ENCODE peak calls at places on chromosomes 11 and 22, in eight cellular contexts. One of them, this sample, is unnamed.

GRCh38 chr11:69912911-69913451 is 93.8 kb upstream of the FGF3 start:
- DNase-seq in NCI-H2081: no peak
- DNase-seq in posterior cingulate gyrus: peak
- DNase-seq in NCI-H510A treated with DMSO at 0.1 percent for 48 hours: no peak
- DNase-seq in activated gamma-delta T cell treated with Interleukin-2 at 50 U/mL for 16 hours: no peak
- DNase-seq in type B pancreatic cell: no peak
- DNase-seq in astrocyte of the cerebellum: no peak
- DNase-seq in HepG2: no peak
- DNase-seq in this sample: peak

GRCh38 chr11:64314805-64315561 is 2.4 kb downstream of the TRMT112 start:
- DNase-seq in activated gamma-delta T cell treated with Interleukin-2 at 50 U/mL for 16 hours: no peak
- DNase-seq in posterior cingulate gyrus: no peak
- DNase-seq in astrocyte of the cerebellum: no peak
- DNase-seq in type B pancreatic cell: no peak
- DNase-seq in NCI-H510A treated with DMSO at 0.1 percent for 48 hours: no peak
- DNase-seq in HepG2: no peak
- DNase-seq in NCI-H2081: no peak
- DNase-seq in this sample: no peak

GRCh38 chr22:46116491-46116958 is 33.8 kb upstream of the PPARA start:
- DNase-seq in NCI-H510A treated with DMSO at 0.1 percent for 48 hours: peak
- DNase-seq in activated gamma-delta T cell treated with Interleukin-2 at 50 U/mL for 16 hours: peak
- DNase-seq in astrocyte of the cerebellum: peak
- DNase-seq in type B pancreatic cell: peak
- DNase-seq in NCI-H2081: peak
- DNase-seq in HepG2: peak
- DNase-seq in posterior cingulate gyrus: peak
- DNase-seq in this sample: peak

GRCh38 chr11:69220581-69221051 is 64.9 kb downstream of the SMIM38 start:
- DNase-seq in type B pancreatic cell: peak
- DNase-seq in posterior cingulate gyrus: no peak
- DNase-seq in HepG2: no peak
- DNase-seq in NCI-H510A treated with DMSO at 0.1 percent for 48 hours: no peak
- DNase-seq in activated gamma-delta T cell treated with Interleukin-2 at 50 U/mL for 16 hours: no peak
- DNase-seq in NCI-H2081: no peak
- DNase-seq in astrocyte of the cerebellum: no peak
- DNase-seq in this sample: no peak

GRCh38 chr22:27641049-27641790 is 160.3 kb downstream of the MN1 start:
- DNase-seq in activated gamma-delta T cell treated with Interleukin-2 at 50 U/mL for 16 hours: no peak
- DNase-seq in NCI-H510A treated with DMSO at 0.1 percent for 48 hours: no peak
- DNase-seq in HepG2: no peak
- DNase-seq in astrocyte of the cerebellum: no peak
- DNase-seq in posterior cingulate gyrus: no peak
- DNase-seq in NCI-H2081: no peak
- DNase-seq in type B pancreatic cell: no peak
- DNase-seq in this sample: no peak

GRCh38 chr11:123033895-123034294 is 28.0 kb downstream of the HSPA8 start:
- DNase-seq in HepG2: no peak
- DNase-seq in NCI-H2081: peak
- DNase-seq in posterior cingulate gyrus: no peak
- DNase-seq in astrocyte of the cerebellum: no peak
- DNase-seq in type B pancreatic cell: no peak
- DNase-seq in activated gamma-delta T cell treated with Interleukin-2 at 50 U/mL for 16 hours: no peak
- DNase-seq in NCI-H510A treated with DMSO at 0.1 percent for 48 hours: no peak
- DNase-seq in this sample: no peak

GRCh38 chr11:11568651-11569229 is 53.1 kb downstream of the GALNT18 start:
- DNase-seq in type B pancreatic cell: no peak
- DNase-seq in astrocyte of the cerebellum: no peak
- DNase-seq in NCI-H2081: no peak
- DNase-seq in HepG2: no peak
- DNase-seq in activated gamma-delta T cell treated with Interleukin-2 at 50 U/mL for 16 hours: no peak
- DNase-seq in posterior cingulate gyrus: no peak
- DNase-seq in NCI-H510A treated with DMSO at 0.1 percent for 48 hours: no peak
- DNase-seq in this sample: no peak

GRCh38 chr11:17845431-17845881 is 110.9 kb downstream of the KCNC1 start:
- DNase-seq in NCI-H510A treated with DMSO at 0.1 percent for 48 hours: no peak
- DNase-seq in HepG2: no peak
- DNase-seq in activated gamma-delta T cell treated with Interleukin-2 at 50 U/mL for 16 hours: no peak
- DNase-seq in posterior cingulate gyrus: no peak
- DNase-seq in type B pancreatic cell: no peak
- DNase-seq in NCI-H2081: no peak
- DNase-seq in astrocyte of the cerebellum: peak
- DNase-seq in this sample: peak

GRCh38 chr22:46659059-46659790 is 39.0 kb downstream of the GRAMD4 start:
- DNase-seq in type B pancreatic cell: no peak
- DNase-seq in astrocyte of the cerebellum: no peak
- DNase-seq in HepG2: no peak
- DNase-seq in posterior cingulate gyrus: no peak
- DNase-seq in NCI-H510A treated with DMSO at 0.1 percent for 48 hours: no peak
- DNase-seq in activated gamma-delta T cell treated with Interleukin-2 at 50 U/mL for 16 hours: no peak
- DNase-seq in NCI-H2081: no peak
- DNase-seq in this sample: no peak

GRCh38 chr22:27137809-27138400 is 480.5 kb downstream of the MIAT start:
- DNase-seq in activated gamma-delta T cell treated with Interleukin-2 at 50 U/mL for 16 hours: no peak
- DNase-seq in HepG2: no peak
- DNase-seq in astrocyte of the cerebellum: no peak
- DNase-seq in type B pancreatic cell: no peak
- DNase-seq in NCI-H510A treated with DMSO at 0.1 percent for 48 hours: no peak
- DNase-seq in NCI-H2081: no peak
- DNase-seq in posterior cingulate gyrus: no peak
- DNase-seq in this sample: no peak

GRCh38 chr11:79493555-79494171 is 52.8 kb upstream of the TENM4 start:
- DNase-seq in posterior cingulate gyrus: no peak
- DNase-seq in activated gamma-delta T cell treated with Interleukin-2 at 50 U/mL for 16 hours: no peak
- DNase-seq in astrocyte of the cerebellum: peak
- DNase-seq in NCI-H510A treated with DMSO at 0.1 percent for 48 hours: peak
- DNase-seq in HepG2: peak
- DNase-seq in NCI-H2081: peak
- DNase-seq in type B pancreatic cell: peak
- DNase-seq in this sample: peak

GRCh38 chr11:15229069-15229468 is 114.3 kb downstream of the INSC start:
- DNase-seq in activated gamma-delta T cell treated with Interleukin-2 at 50 U/mL for 16 hours: no peak
- DNase-seq in HepG2: no peak
- DNase-seq in type B pancreatic cell: no peak
- DNase-seq in NCI-H510A treated with DMSO at 0.1 percent for 48 hours: no peak
- DNase-seq in astrocyte of the cerebellum: no peak
- DNase-seq in posterior cingulate gyrus: no peak
- DNase-seq in NCI-H2081: no peak
- DNase-seq in this sample: no peak